ENCODE peak calls at places on chromosomes 3 and 15, in six cellular contexts. Q is GM12891, Z is GM12878, E is K562, H is HepG2, X is H1. R is an unnamed sample.

GRCh38 chr15:66253643-66254363 is at the start of gene MEGF11:
- DNase-seq in Q (no peak), H (no peak), Z (no peak), X (peak), E (no peak), R (peak)

GRCh38 chr15:95884276-95884675 is 446.2 kb upstream of the NR2F2 start:
- DNase-seq in Q (no peak), Z (no peak), E (no peak), X (no peak), H (no peak), R (no peak)

GRCh38 chr3:123122525-123123315 is 55.9 kb downstream of the PDIA5 start:
- DNase-seq in X (no peak), Z (no peak), Q (no peak), H (peak), E (no peak), R (no peak)

GRCh38 chr3:17130956-17131355 is 246.2 kb downstream of the PLCL2 start:
- DNase-seq in X (no peak), H (no peak), Q (no peak), Z (no peak), E (no peak), R (no peak)

GRCh38 chr3:110311526-110311925 is 760.1 kb upstream of the NECTIN3 start:
- DNase-seq in Q (no peak), X (no peak), Z (no peak), H (no peak), E (no peak), R (no peak)

GRCh38 chr3:42014949-42015533 is 53.1 kb upstream of the ULK4 start:
- DNase-seq in Q (no peak), E (peak), Z (no peak), H (peak), X (no peak), R (no peak)

GRCh38 chr3:174333640-174334039 is 525.5 kb upstream of the NAALADL2 start:
- DNase-seq in E (no peak), Q (no peak), X (no peak), H (no peak), Z (no peak), R (no peak)

GRCh38 chr3:121075191-121075590 is 167.2 kb downstream of the STXBP5L start:
- DNase-seq in E (no peak), Q (no peak), X (no peak), Z (no peak), H (no peak), R (no peak)

GRCh38 chr15:67998599-67999122 is 55.5 kb upstream of the PIAS1 start:
- DNase-seq in E (no peak), X (no peak), Z (no peak), H (no peak), Q (no peak), R (no peak)

GRCh38 chr3:101973163-101973505 is 123.8 kb downstream of the NFKBIZ start:
- DNase-seq in Z (no peak), E (no peak), X (no peak), Q (no peak), H (no peak), R (no peak)

GRCh38 chr15:84079885-84080777 is 155.4 kb upstream of the GOLGA6L4 start:
- DNase-seq in E (peak), Z (no peak), X (peak), Q (peak), H (no peak), R (peak)

GRCh38 chr3:32334675-32335074 is 57.0 kb upstream of the CMTM7 start:
- DNase-seq in Z (no peak), X (peak), E (peak), H (no peak), Q (no peak), R (no peak)

GRCh38 chr3:28151608-28152228 is 89.7 kb upstream of the CMC1 start:
- DNase-seq in Q (no peak), E (no peak), X (no peak), H (no peak), Z (peak), R (no peak)

GRCh38 chr3:13879102-13879945 is 547 bp downstream of the WNT7A start:
- DNase-seq in Q (no peak), E (no peak), H (no peak), Z (no peak), X (peak), R (no peak)

GRCh38 chr3:50862221-50862620 is 187.5 kb downstream of the DOCK3 start:
- DNase-seq in E (peak), Q (no peak), X (no peak), H (no peak), Z (no peak), R (no peak)
- TF ChIP-seq POLR2AphosphoS5 in E (no peak), Q (no peak), X (no peak), H (no peak), Z (no peak), R (no peak)

DNA sequence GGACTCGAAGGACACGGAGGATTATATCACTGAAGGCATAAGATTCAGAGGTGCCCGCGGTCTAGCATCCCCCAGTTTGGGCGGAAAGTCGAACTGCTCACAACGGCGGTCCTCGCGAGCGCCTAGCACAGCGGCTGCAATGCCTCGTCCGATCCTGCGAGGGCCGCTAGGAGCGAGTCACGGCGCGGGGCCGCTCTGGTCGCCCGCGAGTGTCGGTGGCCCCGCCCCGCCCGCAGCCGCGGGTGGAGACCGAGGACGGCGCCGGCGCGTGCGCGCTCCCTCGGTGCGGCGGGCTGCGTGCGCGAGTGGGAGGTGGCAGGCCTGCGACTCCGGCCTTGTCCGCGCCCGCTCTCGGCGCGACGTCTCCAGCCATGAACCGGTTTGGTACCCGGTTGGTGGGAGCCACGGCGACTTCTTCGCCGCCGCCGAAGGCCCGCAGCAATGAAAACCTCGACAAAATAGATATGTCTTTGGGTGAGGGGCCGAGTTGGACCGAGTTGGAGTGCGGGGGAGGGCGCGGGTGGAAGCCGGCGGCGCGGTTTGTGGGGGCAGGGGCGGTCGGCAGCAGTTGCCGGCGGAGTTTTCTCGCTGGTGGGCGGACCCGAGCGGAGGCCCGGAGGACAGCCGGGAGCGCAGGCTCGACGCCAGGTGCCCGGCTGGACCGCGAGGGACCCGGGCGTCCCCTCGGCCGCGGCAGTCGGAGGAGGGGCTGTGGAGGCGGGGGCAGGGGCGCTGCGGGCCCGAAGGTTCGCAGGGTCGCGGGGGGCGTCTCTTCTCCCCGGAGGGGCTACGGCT is at the start of gene FYTTD1:
- DNase-seq in X (peak), H (peak), E (peak), Z (no peak), Q (peak), R (peak)
- TF ChIP-seq POLR2A in X (no peak), H (peak), E (peak), Z (peak), Q (no peak), R (peak)

GRCh38 chr15:69389426-69389825 is 24.7 kb upstream of the KIF23 start:
- DNase-seq in E (no peak), X (peak), H (no peak), Q (no peak), Z (no peak), R (no peak)

GRCh38 chr15:69391046-69391757 is 22.9 kb upstream of the KIF23 start:
- DNase-seq in X (peak), H (no peak), Z (no peak), E (no peak), Q (no peak), R (no peak)

GRCh38 chr15:69392352-69392751 is 21.8 kb upstream of the KIF23 start:
- DNase-seq in H (no peak), X (no peak), Z (no peak), Q (no peak), E (no peak), R (no peak)

GRCh38 chr15:69388259-69388658 is 25.9 kb upstream of the KIF23 start:
- DNase-seq in E (no peak), Q (no peak), Z (no peak), H (no peak), X (no peak), R (no peak)

GRCh38 chr15:69390575-69390974 is 23.6 kb upstream of the KIF23 start:
- DNase-seq in Z (no peak), X (no peak), H (no peak), E (no peak), Q (no peak), R (no peak)
- TF ChIP-seq TAF1 in Z (no peak), X (no peak), H (no peak), E (no peak), Q (no peak), R (no peak)

GRCh38 chr15:55823699-55824098 is 80.7 kb upstream of the PRTG start:
- DNase-seq in Q (no peak), X (no peak), Z (no peak), H (no peak), E (no peak), R (no peak)

GRCh38 chr15:55827204-55827603 is 84.3 kb upstream of the PRTG start:
- DNase-seq in E (no peak), Z (no peak), H (no peak), Q (no peak), X (no peak), R (no peak)

GRCh38 chr15:55827965-55828364 is 85.0 kb upstream of the PRTG start:
- DNase-seq in Q (no peak), Z (no peak), X (no peak), E (no peak), H (no peak), R (no peak)

GRCh38 chr15:55823191-55823670 is 80.3 kb upstream of the PRTG start:
- DNase-seq in Z (no peak), H (no peak), X (no peak), Q (no peak), E (no peak), R (no peak)

DNA sequence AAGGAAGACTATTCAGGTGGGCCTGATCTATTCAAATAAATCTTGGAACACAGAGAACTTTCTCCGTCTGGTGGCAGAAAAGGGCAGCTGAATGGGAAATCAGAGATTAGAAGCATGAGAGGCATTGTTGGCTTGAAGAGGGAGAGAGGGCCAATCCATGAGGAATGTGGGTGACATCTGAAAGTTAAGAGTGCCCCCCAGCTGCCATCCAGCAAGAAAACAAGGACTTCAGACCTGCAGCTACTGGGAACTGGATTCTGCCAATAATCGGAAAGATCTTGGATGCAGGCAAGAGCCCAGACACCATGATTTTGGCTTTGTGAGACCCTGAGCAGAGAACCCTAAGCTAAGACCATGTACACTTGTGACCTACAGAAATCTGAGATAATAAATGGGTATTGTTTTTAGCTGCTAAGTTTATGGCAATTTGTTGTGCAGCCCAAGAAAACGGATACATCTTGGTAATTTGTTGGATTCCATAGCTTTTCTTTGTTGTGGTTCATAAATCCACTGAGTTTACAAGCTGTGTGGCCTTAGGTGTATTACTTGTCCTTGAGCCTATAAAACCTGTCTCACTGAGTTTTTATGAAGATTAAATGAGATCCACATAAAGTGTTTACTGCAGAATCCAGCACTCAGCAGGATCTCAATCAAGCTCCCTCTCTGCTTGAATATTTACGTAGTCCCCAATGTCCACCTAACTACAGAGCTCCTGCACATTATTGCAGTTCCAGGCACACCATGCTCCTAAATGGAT is 82.1 kb upstream of the PRTG start:
- DNase-seq in H (no peak), X (no peak), Z (no peak), Q (no peak), E (no peak), R (no peak)
- TF ChIP-seq POLR2AphosphoS5 in H (no peak), X (no peak), Z (no peak), Q (no peak), E (no peak), R (no peak)

GRCh38 chr3:155870133-155870944 is at the start of gene GMPS:
- DNase-seq in X (peak), E (peak), H (peak), Q (peak), Z (peak), R (peak)
- TF ChIP-seq POLR2A in X (peak), E (peak), H (peak), Q (peak), Z (peak), R (peak)

GRCh38 chr15:52556524-52556923 is 12.3 kb downstream of the ARPP19 start:
- DNase-seq in X (no peak), Z (no peak), E (no peak), Q (no peak), H (no peak), R (no peak)
- TF ChIP-seq TAF1 in X (no peak), Z (no peak), E (no peak), Q (no peak), H (no peak), R (no peak)

GRCh38 chr3:26628915-26629314 is 6.3 kb downstream of the LRRC3B start:
- DNase-seq in E (no peak), Q (no peak), H (no peak), X (no peak), Z (no peak), R (no peak)

GRCh38 chr3:26630669-26631384 is 8.3 kb downstream of the LRRC3B start:
- DNase-seq in E (no peak), X (no peak), Z (no peak), Q (no peak), H (no peak), R (no peak)

GRCh38 chr3:26636328-26636727 is 13.8 kb downstream of the LRRC3B start:
- DNase-seq in X (no peak), H (no peak), E (no peak), Z (no peak), Q (no peak), R (no peak)

GRCh38 chr3:26627080-26627479 is 4.5 kb downstream of the LRRC3B start:
- DNase-seq in E (no peak), Z (no peak), Q (no peak), H (no peak), X (no peak), R (no peak)

GRCh38 chr3:26631385-26631738 is 8.8 kb downstream of the LRRC3B start:
- DNase-seq in Q (no peak), E (no peak), Z (no peak), X (no peak), H (no peak), R (no peak)
- TF ChIP-seq POLR2AphosphoS5 in Q (no peak), E (no peak), Z (no peak), X (no peak), H (no peak), R (no peak)

R was measured in GM12892.